ENCODE peak calls at places on chromosomes 4 and X, in six cellular contexts. D is fibroblast of the aortic adventitia, Q is spleen, O is NCI-H2227 treated with DMSO at 0.1 percent for 48 hours, P is NAMALWA, A is pulmonary artery endothelial cell. S is an unnamed sample.

GRCh38 chr4:136918772-136919171 is 613.5 kb downstream of the PCDH18 start:
- DNase-seq in Q (no peak), O (no peak), D (no peak), P (no peak), A (no peak), S (peak; percentile 57)

GRCh38 chrX:116272328-116272727 is 101.8 kb downstream of the AGTR2 start:
- DNase-seq in P (no peak), A (peak; percentile 5), Q (no peak), D (peak; percentile 89), O (no peak), S (peak; percentile 63)

GRCh38 chr4:24473309-24473721 is 111.0 kb downstream of the DHX15 start:
- DNase-seq in A (no peak), D (peak; percentile 41), O (no peak), P (peak; percentile 13), Q (no peak), S (peak; percentile 32)

GRCh38 chr4:3865986-3866812 is 100.0 kb downstream of the ADRA2C start:
- DNase-seq in Q (peak; percentile 64), D (no peak), P (no peak), A (no peak), O (no peak), S (peak; percentile 2)

GRCh38 chrX:40145670-40146470 is 48.1 kb upstream of the BCOR start:
- DNase-seq in O (no peak), P (no peak), Q (no peak), D (no peak), A (no peak), S (peak; percentile 24)

GRCh38 chr4:185018834-185019450 is 652 bp downstream of the HELT start:
- DNase-seq in O (no peak), D (no peak), A (no peak), P (no peak), Q (no peak), S (no peak)

GRCh38 chr4:79178770-79179169 is 147.1 kb downstream of the NAA11 start:
- DNase-seq in O (no peak), Q (no peak), A (no peak), D (peak; percentile 4), P (no peak), S (no peak)

GRCh38 chr4:56506110-56506705 is 617 bp downstream of the ARL9 start:
- DNase-seq in P (no peak), A (no peak), D (peak; percentile 7), Q (no peak), O (no peak), S (no peak)

GRCh38 chr4:1508161-1509160 is 102.2 kb upstream of the NKX1-1 start:
- DNase-seq in P (no peak), O (no peak), A (no peak), D (no peak), Q (no peak), S (peak; percentile 97)

GRCh38 chrX:130771648-130772312 is 131.2 kb downstream of the ENOX2 start:
- DNase-seq in P (no peak), D (no peak), A (no peak), Q (no peak), O (no peak), S (no peak)

GRCh38 chr4:122879001-122879400 is 43.4 kb downstream of the NUDT6 start:
- DNase-seq in D (no peak), O (no peak), P (no peak), Q (no peak), A (no peak), S (no peak)

GRCh38 chr4:113784497-113785254 is 23.1 kb upstream of the CAMK2D start:
- DNase-seq in A (peak; percentile 87), D (peak; percentile 98), O (no peak), P (no peak), Q (no peak), S (no peak)

GRCh38 chr4:86250616-86251015 is 109.2 kb downstream of the MAPK10 start:
- DNase-seq in O (no peak), P (no peak), Q (no peak), A (no peak), D (no peak), S (no peak)

GRCh38 chr4:129223955-129224354 is 128.0 kb downstream of the C4orf33 start:
- DNase-seq in P (no peak), O (peak; percentile 64), A (no peak), Q (no peak), D (no peak), S (no peak)

GRCh38 chrX:130106071-130106470 is 4.2 kb downstream of the ELF4 start:
- DNase-seq in A (no peak), D (peak; percentile 30), P (no peak), O (no peak), Q (no peak), S (no peak)

GRCh38 chrX:111914398-111915092 is 38.6 kb downstream of the TRPC5OS start:
- DNase-seq in A (no peak), P (no peak), Q (no peak), D (no peak), O (no peak), S (no peak)

GRCh38 chrX:41447897-41448296 is 754 bp downstream of the NYX start:
- DNase-seq in Q (no peak), D (no peak), A (no peak), P (no peak), O (no peak), S (no peak)

GRCh38 chrX:39726810-39727209 is 370.9 kb downstream of the BCOR start:
- DNase-seq in P (no peak), Q (no peak), D (peak; percentile 58), O (peak; percentile 17), A (no peak), S (peak; percentile 90)

GRCh38 chr4:81635747-81636146 is 164.0 kb upstream of the RASGEF1B start:
- DNase-seq in O (no peak), Q (peak; percentile 83), D (no peak), A (no peak), P (peak; percentile 98), S (no peak)

GRCh38 chrX:13029831-13030771 is 14.3 kb downstream of the FAM9C start:
- DNase-seq in D (no peak), P (no peak), O (no peak), A (no peak), Q (no peak), S (peak; percentile 72)

GRCh38 chrX:38347136-38347535 is 5.3 kb upstream of the OTC start:
- DNase-seq in O (no peak), D (peak; percentile 56), P (no peak), Q (no peak), A (peak; percentile 72), S (no peak)

S was measured in SJCRH30.